ENCODE peak calls at places on chromosomes 6 and 20, in four cellular contexts. H is H1, O is GM12878, X is K562. I is an unnamed sample. For H3K36me3, the result is how much of the 10 kb centered on the place peaks cover.

GRCh38 chr6:163260111-163260895 is 154.2 kb upstream of the QKI start:
- DNase-seq in O (no peak), X (no peak), H (peak), I (no peak)

GRCh38 chr20:49942942-49943341 is 6.7 kb downstream of the RNF114 start:
- DNase-seq in H (no peak), X (no peak), O (no peak), I (no peak)

GRCh38 chr6:34894693-34895092 is 5.6 kb downstream of the ANKS1A start:
- DNase-seq in O (no peak), H (no peak), X (no peak), I (no peak)

GRCh38 chr20:58169441-58169840 is 59.0 kb downstream of the ANKRD60 start:
- DNase-seq in X (no peak), O (no peak), H (no peak), I (peak)

GRCh38 chr20:57996936-57997629 is 231.4 kb downstream of the ANKRD60 start:
- DNase-seq in H (no peak), X (no peak), O (no peak), I (no peak)

GRCh38 chr6:41464481-41464880 is 81.7 kb upstream of the FOXP4 start:
- DNase-seq in X (no peak), O (no peak), H (no peak), I (peak)

GRCh38 chr6:108107102-108107501 is 32.6 kb upstream of the OSTM1 start:
- DNase-seq in X (no peak), O (no peak), H (no peak), I (no peak)

GRCh38 chr6:89145461-89145961 is 344 bp upstream of the PM20D2 start:
- DNase-seq in O (peak), H (no peak), X (no peak), I (peak)

GRCh38 chr6:43089467-43089866 is 13.4 kb downstream of the PTK7 start:
- DNase-seq in H (no peak), X (no peak), O (no peak), I (no peak)

GRCh38 chr6:71421611-71422010 is 133.0 kb downstream of the OGFRL1 start:
- DNase-seq in X (no peak), O (no peak), H (no peak), I (no peak)

GRCh38 chr6:84569882-84570281 is 194.5 kb downstream of the TBX18 start:
- DNase-seq in H (no peak), X (no peak), O (no peak), I (no peak)

GRCh38 chr6:51511081-51511480 is 576.3 kb downstream of the PKHD1 start:
- DNase-seq in O (no peak), H (no peak), X (no peak), I (no peak)

GRCh38 chr6:112237644-112238043 is 16.7 kb downstream of the LAMA4 start:
- DNase-seq in H (no peak), O (no peak), X (no peak), I (peak)

GRCh38 chr6:11650297-11650696 is 112.7 kb downstream of the TMEM170B start:
- DNase-seq in X (no peak), O (no peak), H (peak), I (peak)

GRCh38 chr6:23414204-23414501 is 711.9 kb upstream of the NRSN1 start:
- DNase-seq in O (peak), X (no peak), H (no peak), I (peak)

GRCh38 chr6:136103101-136103688 is 146.9 kb downstream of the MTFR2 start:
- DNase-seq in O (no peak), X (no peak), H (no peak), I (peak)

GRCh38 chr20:48056218-48056617 is 270.9 kb upstream of the SULF2 start:
- DNase-seq in X (no peak), H (no peak), O (no peak), I (no peak)

GRCh38 chr6:161257778-161258457 is 15.9 kb downstream of the AGPAT4 start:
- DNase-seq in H (no peak), X (no peak), O (no peak), I (peak)

GRCh38 chr20:539848-540247 is 3.7 kb downstream of the CSNK2A1 start:
- DNase-seq in O (no peak), H (no peak), X (peak), I (peak)

DNA sequence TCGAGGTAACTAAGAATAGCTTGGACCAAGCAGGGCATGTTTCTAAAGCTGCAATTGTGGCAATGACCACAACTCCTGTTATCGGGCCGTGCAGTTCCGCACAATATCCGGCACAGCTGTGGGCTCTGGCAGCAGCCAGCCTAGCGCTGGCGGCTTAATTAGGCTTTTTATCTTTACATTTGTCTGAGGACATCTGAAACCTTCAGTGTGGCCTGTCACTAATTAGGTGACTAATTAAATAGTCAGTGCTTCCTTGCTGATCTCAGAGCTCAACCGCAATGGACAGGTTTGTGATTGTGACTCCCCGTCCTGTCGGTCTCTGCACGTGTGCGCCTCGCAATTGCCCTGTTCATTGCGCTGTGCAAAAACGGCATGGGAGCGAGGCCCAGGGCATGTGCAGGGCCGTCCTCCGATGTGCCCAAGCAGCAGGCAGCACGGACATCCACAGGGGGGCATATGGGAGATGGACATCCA is 134.8 kb upstream of the INSM1 start:
- DNase-seq in X (peak), H (no peak), O (no peak), I (no peak)
- TF ChIP-seq CHD1 in X (no peak), H (no peak), O (no peak), I (no peak)

GRCh38 chr6:133863228-133863627 is 25.7 kb upstream of the TCF21 start:
- DNase-seq in O (no peak), H (no peak), X (no peak), I (no peak)
- TF ChIP-seq RAD21 in O (no peak), H (no peak), X (no peak), I (no peak)

GRCh38 chr20:34232494-34233087 is 8.6 kb upstream of the ASIP start:
- DNase-seq in O (no peak), H (no peak), X (no peak), I (no peak)
- H3K36me3 ChIP-seq in O (under half), H (under half), X (under half), I (under half)

DNA sequence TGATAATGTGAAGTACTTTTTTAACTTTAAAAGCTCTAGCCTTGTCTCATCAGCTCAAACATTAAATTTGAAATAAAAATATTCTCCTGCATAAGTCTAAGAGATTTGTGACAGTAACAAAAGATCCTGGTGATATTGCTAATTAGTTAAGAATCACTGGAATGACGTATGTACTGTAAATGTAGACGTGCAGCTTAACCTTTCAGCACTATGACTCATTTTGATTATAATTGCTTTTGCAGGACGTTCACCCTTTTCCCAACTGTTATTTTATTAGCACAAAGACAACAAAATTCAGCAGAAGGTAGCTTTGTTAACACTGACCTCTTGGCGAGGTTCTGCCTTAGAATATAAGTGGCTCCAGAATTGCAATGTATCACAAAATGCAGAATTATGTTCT is 68.6 kb downstream of the TENT5A start:
- DNase-seq in O (no peak), X (no peak), H (no peak), I (peak)
- TF ChIP-seq CHD1 in O (no peak), X (no peak), H (no peak), I (no peak)

GRCh38 chr6:19210849-19211590 is 626.1 kb upstream of the ID4 start:
- DNase-seq in H (peak), X (peak), O (no peak), I (no peak)
- TF ChIP-seq RAD21 in H (peak), X (no peak), O (no peak), I (no peak)

GRCh38 chr6:152309648-152310047 is 327.5 kb downstream of the SYNE1 start:
- DNase-seq in O (no peak), H (no peak), X (no peak), I (no peak)
- H3K36me3 ChIP-seq in O (under half), H (under half), X (under half), I (under half)

GRCh38 chr6:147201885-147202515 is 2.2 kb upstream of the STXBP5 start:
- DNase-seq in H (no peak), O (no peak), X (peak), I (peak)
- TF ChIP-seq CHD1 in H (no peak), O (no peak), X (no peak), I (no peak)